ENCODE peak calls at places on chromosome 10, in six cellular contexts. W, A, E, B, V and R are unnamed samples. For H3K36me3, the result is how much of the 10 kb centered on the place peaks cover.

GRCh38 chr10:124921261-124921660 is 20.7 kb upstream of the ZRANB1 start:
- DNase-seq in W (no peak), A (no peak), E (no peak), B (no peak), V (no peak), R (no peak)

GRCh38 chr10:35821339-35821911 is 179.3 kb upstream of the FZD8 start:
- DNase-seq in W (no peak), A (no peak), E (no peak), B (no peak), V (no peak), R (no peak)

GRCh38 chr10:11284291-11285085 is 266.8 kb downstream of the CELF2 start:
- DNase-seq in W (no peak), A (no peak), E (no peak), B (no peak), V (no peak), R (no peak)

GRCh38 chr10:119818889-119819270 is 53.8 kb downstream of the MCMBP start:
- DNase-seq in W (no peak), A (no peak), E (no peak), B (no peak), V (no peak), R (no peak)

GRCh38 chr10:42150428-42151061 is 487.8 kb downstream of the ZNF33B start:
- DNase-seq in W (no peak), A (no peak), E (no peak), B (no peak), V (no peak), R (no peak)

GRCh38 chr10:123995461-123996131 is 97.8 kb downstream of the CHST15 start:
- DNase-seq in W (peak), A (peak), E (peak), B (peak), V (no peak), R (peak)

GRCh38 chr10:36496728-36497127 is 628.7 kb upstream of the ANKRD30A start:
- DNase-seq in W (no peak), A (no peak), E (no peak), B (no peak), V (no peak), R (no peak)

GRCh38 chr10:35565602-35566061 is 39.5 kb upstream of the GJD4 start:
- DNase-seq in W (no peak), A (no peak), E (no peak), B (no peak), V (no peak), R (no peak)

GRCh38 chr10:123970207-123970926 is 78.8 kb upstream of the CPXM2 start:
- DNase-seq in W (no peak), A (no peak), E (no peak), B (no peak), V (no peak), R (no peak)

GRCh38 chr10:48594371-48594770 is 10.5 kb downstream of the ARHGAP22 start:
- DNase-seq in W (no peak), A (no peak), E (no peak), B (no peak), V (no peak), R (no peak)

GRCh38 chr10:4740471-4740870 is 85.5 kb upstream of the AKR1E2 start:
- DNase-seq in W (no peak), A (no peak), E (no peak), B (no peak), V (no peak), R (no peak)

GRCh38 chr10:4736183-4736582 is 89.8 kb upstream of the AKR1E2 start:
- DNase-seq in W (no peak), A (no peak), E (no peak), B (no peak), V (no peak), R (no peak)

GRCh38 chr10:4733150-4733842 is 92.7 kb upstream of the AKR1E2 start:
- DNase-seq in W (no peak), A (no peak), E (no peak), B (no peak), V (no peak), R (no peak)

GRCh38 chr10:4733843-4734224 is 92.2 kb upstream of the AKR1E2 start:
- DNase-seq in W (no peak), A (no peak), E (no peak), B (no peak), V (no peak), R (no peak)

GRCh38 chr10:4736608-4737007 is 89.4 kb upstream of the AKR1E2 start:
- DNase-seq in W (no peak), A (no peak), E (no peak), B (no peak), V (no peak), R (no peak)
- H3K27ac ChIP-seq in W (no peak), A (no peak), E (no peak), B (no peak), V (no peak), R (no peak)

GRCh38 chr10:117534321-117535044 is 8.1 kb upstream of the EMX2 start:
- DNase-seq in W (no peak), A (no peak), E (no peak), B (no peak), V (no peak), R (no peak)

GRCh38 chr10:117532451-117533107 is 10.0 kb upstream of the EMX2 start:
- DNase-seq in W (no peak), A (no peak), E (no peak), B (peak), V (no peak), R (no peak)

GRCh38 chr10:117532003-117532385 is 10.6 kb upstream of the EMX2 start:
- DNase-seq in W (no peak), A (no peak), E (no peak), B (no peak), V (no peak), R (no peak)

GRCh38 chr10:117535045-117535751 is 7.3 kb upstream of the EMX2 start:
- DNase-seq in W (no peak), A (no peak), E (no peak), B (no peak), V (no peak), R (peak)

DNA sequence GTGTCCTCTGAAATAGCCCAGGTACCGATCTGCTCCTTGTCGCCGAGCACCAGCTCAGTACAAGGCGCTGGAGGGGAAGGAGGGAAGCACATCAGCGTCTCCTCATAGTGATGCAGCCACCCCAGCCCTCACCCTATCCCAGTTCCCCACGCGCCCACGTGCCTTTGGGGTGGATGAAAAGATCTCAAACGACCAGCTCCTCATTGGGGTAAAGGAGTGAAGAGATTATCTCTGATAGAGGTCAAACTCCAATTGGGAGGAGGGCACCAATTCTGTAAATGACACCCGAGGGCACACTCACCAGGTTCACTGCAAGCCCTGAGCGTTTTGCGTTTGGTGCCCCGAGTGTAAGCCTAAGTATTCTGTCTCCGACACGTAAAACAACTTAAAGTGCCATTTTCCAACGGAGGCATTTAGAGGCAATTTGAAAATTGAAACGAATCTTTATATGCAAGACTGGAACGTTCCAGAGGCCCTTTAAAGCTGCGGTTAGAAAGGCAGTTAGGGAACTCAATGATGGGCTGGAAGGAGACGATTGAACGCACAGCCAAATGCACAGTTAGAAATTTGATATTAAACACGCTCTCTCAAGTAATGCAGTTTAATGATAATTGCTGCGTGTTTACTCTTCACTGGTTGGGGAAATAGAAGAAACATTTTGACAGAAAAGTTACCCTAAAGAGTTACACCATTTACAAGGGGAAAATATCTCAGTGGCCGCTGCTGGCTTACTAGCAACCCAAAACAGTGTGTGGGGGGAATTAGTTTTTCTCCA is 8.9 kb upstream of the EMX2 start:
- DNase-seq in W (no peak), A (no peak), E (no peak), B (peak), V (no peak), R (no peak)
- H3K4me3 ChIP-seq in W (no peak), A (no peak), E (no peak), B (no peak), V (no peak), R (peak)

DNA sequence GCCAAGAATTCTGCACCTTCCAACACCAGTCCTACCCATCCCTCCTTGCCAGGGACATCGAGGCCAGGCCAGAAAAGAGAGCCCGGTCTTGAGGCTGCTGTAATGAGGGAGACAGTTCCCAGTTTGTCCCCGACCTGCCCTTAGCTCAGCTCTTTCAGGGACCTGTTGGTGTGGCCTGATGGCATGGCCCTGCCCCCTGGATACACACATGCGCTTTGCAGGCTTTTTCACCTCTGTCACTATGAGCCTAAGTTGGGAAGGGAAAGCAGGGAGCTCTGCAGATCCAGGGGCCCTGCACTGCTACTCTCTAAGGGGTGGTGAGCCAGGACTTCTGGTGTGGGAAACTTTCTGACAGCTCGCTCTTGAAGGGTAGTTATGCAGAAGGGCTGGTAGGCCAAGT is 2.1 kb downstream of the SCD start:
- DNase-seq in W (no peak), A (no peak), E (no peak), B (no peak), V (no peak), R (no peak)
- H3K36me3 ChIP-seq in W (half or more), A (under half), E (under half), B (under half), V (under half), R (under half)

DNA sequence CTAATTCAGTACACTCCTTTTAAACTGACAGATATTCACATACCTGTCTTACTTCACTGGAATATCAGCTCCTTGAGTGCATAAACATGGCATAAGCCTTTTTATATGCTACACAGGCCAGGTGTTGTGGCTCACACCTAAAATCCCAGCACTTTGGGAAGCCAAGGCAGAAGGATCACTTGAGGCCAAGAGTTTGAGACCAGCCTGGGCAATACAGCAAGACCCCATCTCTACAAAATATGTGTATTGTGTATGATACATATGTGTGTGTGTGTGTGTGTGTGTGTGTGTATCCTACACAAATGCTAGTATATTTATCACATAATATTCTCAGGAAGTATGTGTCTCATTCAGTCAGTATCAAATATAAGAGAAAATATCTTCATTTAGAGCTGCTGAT is 45.3 kb downstream of the DNAJC12 start:
- DNase-seq in W (no peak), A (no peak), E (no peak), B (no peak), V (no peak), R (no peak)
- H3K27ac ChIP-seq in W (no peak), A (no peak), E (no peak), B (no peak), V (no peak), R (no peak)

DNA sequence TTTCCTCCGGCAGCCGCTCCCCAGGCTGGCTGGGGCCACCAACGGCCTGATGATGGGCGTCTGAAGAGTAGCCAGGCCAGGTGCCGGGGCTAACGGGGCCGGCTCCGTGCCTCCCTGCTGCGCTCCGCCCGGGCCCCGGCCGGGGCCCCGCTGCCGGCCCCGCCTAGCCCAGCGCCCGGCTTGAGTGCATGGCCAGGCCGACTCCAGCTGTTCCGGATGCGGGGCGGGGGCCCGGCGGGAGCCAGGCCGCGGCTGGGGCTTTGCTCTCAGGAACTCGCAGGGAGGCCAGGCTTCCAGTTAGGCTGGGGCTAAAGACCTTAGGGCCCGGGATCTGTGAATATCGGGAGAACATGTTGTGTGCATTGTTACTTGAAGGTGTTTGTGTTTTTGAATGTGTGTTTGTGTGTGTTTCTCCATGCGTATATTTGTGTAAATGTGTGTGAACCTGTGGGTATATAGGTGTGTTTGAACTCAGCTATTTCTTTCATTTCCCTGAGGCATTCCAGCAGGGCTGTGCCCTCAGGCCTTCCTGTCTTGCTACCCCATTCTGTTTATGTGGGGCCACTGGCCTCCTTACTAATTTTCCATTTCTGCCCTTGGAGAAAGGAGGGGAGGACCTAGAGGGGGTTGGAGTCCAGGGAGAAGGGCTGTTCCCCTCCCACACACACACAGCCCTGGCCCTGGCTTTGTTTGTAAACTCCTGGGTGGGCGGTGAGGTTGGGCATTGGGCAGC is 1.1 kb upstream of the LBX1 start:
- DNase-seq in W (no peak), A (no peak), E (no peak), B (no peak), V (no peak), R (no peak)
- H3K4me3 ChIP-seq in W (peak), A (no peak), E (no peak), B (no peak), V (no peak), R (peak)

GRCh38 chr10:69172241-69172998 is 7.6 kb upstream of the SUPV3L1 start:
- DNase-seq in W (no peak), A (no peak), E (no peak), B (no peak), V (no peak), R (no peak)

DNA sequence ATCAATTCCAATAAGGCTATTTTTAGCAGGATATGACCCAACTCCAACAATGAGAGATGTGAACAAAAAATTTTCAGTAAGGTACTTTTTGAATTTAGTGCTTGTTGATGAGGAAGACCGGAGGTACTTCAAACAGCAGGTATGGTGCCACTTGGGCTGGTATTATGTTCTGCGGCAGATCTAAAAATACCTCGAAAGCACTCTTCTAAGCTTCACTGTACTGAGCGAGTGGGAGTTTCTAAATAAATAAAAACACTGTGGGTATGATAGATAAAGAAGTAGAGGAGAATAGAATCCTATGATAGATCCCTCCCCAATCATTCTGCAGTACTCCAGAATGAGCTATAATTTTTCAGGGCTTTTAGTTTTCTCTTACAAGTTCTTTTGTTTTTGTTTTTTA is 11.5 kb upstream of the SUPV3L1 start:
- DNase-seq in W (no peak), A (no peak), E (no peak), B (no peak), V (no peak), R (no peak)
- H3K36me3 ChIP-seq in W (half or more), A (under half), E (under half), B (under half), V (under half), R (half or more)

DNA sequence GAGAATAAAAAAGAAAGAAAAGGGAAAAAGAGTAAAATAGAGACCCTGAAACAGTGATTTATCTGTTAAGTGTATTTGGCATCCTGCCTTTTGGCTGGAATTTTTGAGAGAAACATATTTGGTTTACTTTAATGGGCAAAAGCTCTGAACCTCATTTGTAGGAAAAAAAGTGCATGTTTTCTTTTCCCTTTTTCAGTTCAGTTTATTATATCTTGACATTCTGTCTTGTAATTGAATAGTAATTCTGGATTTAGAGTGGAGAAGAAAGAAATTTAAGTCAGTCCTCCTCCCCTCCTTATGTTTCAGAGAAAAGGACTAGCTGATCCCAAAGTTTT is 69.5 kb downstream of the ARID5B start:
- DNase-seq in W (no peak), A (no peak), E (no peak), B (no peak), V (no peak), R (no peak)
- H3K27ac ChIP-seq in W (no peak), A (no peak), E (no peak), B (peak), V (no peak), R (peak)

DNA sequence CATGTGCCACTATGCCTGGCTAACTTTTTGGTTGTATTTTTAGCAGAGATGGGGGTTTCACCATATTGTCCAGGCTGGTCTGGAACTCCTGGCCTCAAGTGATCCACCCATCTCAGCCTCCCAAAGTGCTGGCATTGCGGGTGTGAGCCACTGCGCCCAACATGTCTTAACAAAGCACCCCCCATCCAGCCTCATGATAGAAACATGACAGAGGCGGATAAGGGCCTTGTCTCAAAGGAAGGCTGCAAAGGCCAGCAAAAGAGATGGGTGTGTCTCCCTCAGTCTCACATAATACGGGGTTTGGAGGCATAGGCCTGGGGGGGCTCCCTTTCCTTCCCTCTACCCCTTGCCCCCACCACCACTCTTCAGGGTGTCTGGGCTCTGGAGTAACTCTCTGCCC is 93.2 kb downstream of the SH3PXD2A start:
- DNase-seq in W (no peak), A (no peak), E (no peak), B (no peak), V (no peak), R (no peak)
- H3K4me3 ChIP-seq in W (no peak), A (no peak), E (no peak), B (no peak), V (no peak), R (no peak)